ENCODE peak calls at places on chromosomes 16 and 17, in six cellular contexts. One of them, this sample, is unnamed.

GRCh38 chr16:30485818-30486436 is 13.4 kb downstream of the ITGAL start:
- DNase-seq in smooth muscle cell of the brain vasculature: no peak
- DNase-seq in type B pancreatic cell: no peak
- DNase-seq in A673: no peak
- DNase-seq in activated naive CD4-positive, alpha-beta T cell: no peak
- DNase-seq in AG10803: peak
- DNase-seq in this sample: no peak

GRCh38 chr17:48954300-48954755 is 9.7 kb upstream of the SNF8 start:
- DNase-seq in smooth muscle cell of the brain vasculature: no peak
- DNase-seq in type B pancreatic cell: no peak
- DNase-seq in A673: peak
- DNase-seq in activated naive CD4-positive, alpha-beta T cell: no peak
- DNase-seq in AG10803: peak
- DNase-seq in this sample: no peak

GRCh38 chr16:85162478-85163277 is 50.4 kb upstream of the CIBAR2 start:
- DNase-seq in smooth muscle cell of the brain vasculature: no peak
- DNase-seq in type B pancreatic cell: no peak
- DNase-seq in A673: peak
- DNase-seq in activated naive CD4-positive, alpha-beta T cell: no peak
- DNase-seq in AG10803: peak
- DNase-seq in this sample: no peak

GRCh38 chr17:2017274-2017941 is 7.7 kb downstream of the RTN4RL1 start:
- DNase-seq in smooth muscle cell of the brain vasculature: no peak
- DNase-seq in type B pancreatic cell: no peak
- DNase-seq in A673: no peak
- DNase-seq in activated naive CD4-positive, alpha-beta T cell: no peak
- DNase-seq in AG10803: no peak
- DNase-seq in this sample: no peak

GRCh38 chr16:21659124-21659523 is 4.6 kb upstream of the OTOA start:
- DNase-seq in smooth muscle cell of the brain vasculature: no peak
- DNase-seq in type B pancreatic cell: no peak
- DNase-seq in A673: no peak
- DNase-seq in activated naive CD4-positive, alpha-beta T cell: no peak
- DNase-seq in AG10803: no peak
- DNase-seq in this sample: no peak

GRCh38 chr17:38738686-38739085 is 8.5 kb downstream of the CISD3 start:
- DNase-seq in smooth muscle cell of the brain vasculature: no peak
- DNase-seq in type B pancreatic cell: no peak
- DNase-seq in A673: no peak
- DNase-seq in activated naive CD4-positive, alpha-beta T cell: no peak
- DNase-seq in AG10803: no peak
- DNase-seq in this sample: no peak

GRCh38 chr17:79395545-79395944 is 215.3 kb downstream of the RBFOX3 start:
- DNase-seq in smooth muscle cell of the brain vasculature: no peak
- DNase-seq in type B pancreatic cell: no peak
- DNase-seq in A673: no peak
- DNase-seq in activated naive CD4-positive, alpha-beta T cell: no peak
- DNase-seq in AG10803: no peak
- DNase-seq in this sample: no peak

GRCh38 chr17:83135692-83136091 is 56.3 kb downstream of the METRNL start:
- DNase-seq in smooth muscle cell of the brain vasculature: no peak
- DNase-seq in type B pancreatic cell: peak
- DNase-seq in A673: no peak
- DNase-seq in activated naive CD4-positive, alpha-beta T cell: no peak
- DNase-seq in AG10803: no peak
- DNase-seq in this sample: peak

GRCh38 chr16:47392114-47392513 is 68.7 kb downstream of the ITFG1 start:
- DNase-seq in smooth muscle cell of the brain vasculature: peak
- DNase-seq in type B pancreatic cell: no peak
- DNase-seq in A673: no peak
- DNase-seq in activated naive CD4-positive, alpha-beta T cell: no peak
- DNase-seq in AG10803: no peak
- DNase-seq in this sample: no peak

GRCh38 chr16:28181557-28181914 is 30.2 kb downstream of the XPO6 start:
- DNase-seq in smooth muscle cell of the brain vasculature: peak
- DNase-seq in type B pancreatic cell: no peak
- DNase-seq in A673: peak
- DNase-seq in activated naive CD4-positive, alpha-beta T cell: no peak
- DNase-seq in AG10803: peak
- DNase-seq in this sample: no peak

GRCh38 chr16:20812510-20812909 is 6.2 kb downstream of the REXO5 start:
- DNase-seq in smooth muscle cell of the brain vasculature: no peak
- DNase-seq in type B pancreatic cell: no peak
- DNase-seq in A673: no peak
- DNase-seq in activated naive CD4-positive, alpha-beta T cell: no peak
- DNase-seq in AG10803: no peak
- DNase-seq in this sample: no peak

GRCh38 chr17:27339198-27339835 is 45.4 kb downstream of the WSB1 start:
- DNase-seq in smooth muscle cell of the brain vasculature: no peak
- DNase-seq in type B pancreatic cell: no peak
- DNase-seq in A673: no peak
- DNase-seq in activated naive CD4-positive, alpha-beta T cell: no peak
- DNase-seq in AG10803: no peak
- DNase-seq in this sample: no peak

GRCh38 chr16:63890072-63890471 is 1231.8 kb downstream of the CDH11 start:
- DNase-seq in smooth muscle cell of the brain vasculature: no peak
- DNase-seq in type B pancreatic cell: no peak
- DNase-seq in A673: no peak
- DNase-seq in activated naive CD4-positive, alpha-beta T cell: no peak
- DNase-seq in AG10803: peak
- DNase-seq in this sample: no peak

GRCh38 chr17:3695129-3695722 is 729 bp downstream of the P2RX5 start:
- DNase-seq in smooth muscle cell of the brain vasculature: no peak
- DNase-seq in type B pancreatic cell: no peak
- DNase-seq in A673: no peak
- DNase-seq in activated naive CD4-positive, alpha-beta T cell: no peak
- DNase-seq in AG10803: no peak
- DNase-seq in this sample: no peak

GRCh38 chr17:70563301-70563820 is 394.0 kb downstream of the KCNJ2 start:
- DNase-seq in smooth muscle cell of the brain vasculature: no peak
- DNase-seq in type B pancreatic cell: no peak
- DNase-seq in A673: no peak
- DNase-seq in activated naive CD4-positive, alpha-beta T cell: no peak
- DNase-seq in AG10803: peak
- DNase-seq in this sample: no peak

GRCh38 chr16:819336-819735 is 18.8 kb upstream of the GNG13 start:
- DNase-seq in smooth muscle cell of the brain vasculature: no peak
- DNase-seq in type B pancreatic cell: no peak
- DNase-seq in A673: no peak
- DNase-seq in activated naive CD4-positive, alpha-beta T cell: no peak
- DNase-seq in AG10803: no peak
- DNase-seq in this sample: no peak

GRCh38 chr16:81551141-81551808 is 106.7 kb downstream of the CMIP start:
- DNase-seq in smooth muscle cell of the brain vasculature: no peak
- DNase-seq in type B pancreatic cell: no peak
- DNase-seq in A673: peak
- DNase-seq in activated naive CD4-positive, alpha-beta T cell: no peak
- DNase-seq in AG10803: peak
- DNase-seq in this sample: no peak

GRCh38 chr16:56964243-56965148 is 2.7 kb downstream of the CETP start:
- DNase-seq in smooth muscle cell of the brain vasculature: no peak
- DNase-seq in type B pancreatic cell: peak
- DNase-seq in A673: peak
- DNase-seq in activated naive CD4-positive, alpha-beta T cell: peak
- DNase-seq in AG10803: peak
- DNase-seq in this sample: no peak

GRCh38 chr17:33871720-33872535 is 383.2 kb upstream of the CCL2 start:
- DNase-seq in smooth muscle cell of the brain vasculature: no peak
- DNase-seq in type B pancreatic cell: no peak
- DNase-seq in A673: no peak
- DNase-seq in activated naive CD4-positive, alpha-beta T cell: no peak
- DNase-seq in AG10803: peak
- DNase-seq in this sample: no peak

GRCh38 chr17:46770818-46771600 is 47.5 kb downstream of the WNT3 start:
- DNase-seq in smooth muscle cell of the brain vasculature: no peak
- DNase-seq in type B pancreatic cell: no peak
- DNase-seq in A673: peak
- DNase-seq in activated naive CD4-positive, alpha-beta T cell: no peak
- DNase-seq in AG10803: peak
- DNase-seq in this sample: no peak

GRCh38 chr17:2485543-2485942 is 26.1 kb downstream of the METTL16 start:
- DNase-seq in smooth muscle cell of the brain vasculature: no peak
- DNase-seq in type B pancreatic cell: no peak
- DNase-seq in A673: peak
- DNase-seq in activated naive CD4-positive, alpha-beta T cell: no peak
- DNase-seq in AG10803: peak
- DNase-seq in this sample: no peak

GRCh38 chr16:4481526-4481925 is 5.3 kb downstream of the HMOX2 start:
- DNase-seq in smooth muscle cell of the brain vasculature: no peak
- DNase-seq in type B pancreatic cell: no peak
- DNase-seq in A673: no peak
- DNase-seq in activated naive CD4-positive, alpha-beta T cell: no peak
- DNase-seq in AG10803: no peak
- DNase-seq in this sample: no peak

GRCh38 chr16:53131363-53132071 is 76.7 kb downstream of the CHD9 start:
- DNase-seq in smooth muscle cell of the brain vasculature: no peak
- DNase-seq in type B pancreatic cell: peak
- DNase-seq in A673: peak
- DNase-seq in activated naive CD4-positive, alpha-beta T cell: peak
- DNase-seq in AG10803: peak
- DNase-seq in this sample: no peak

GRCh38 chr16:29978081-29978480 is 4.4 kb downstream of the TAOK2 start:
- DNase-seq in smooth muscle cell of the brain vasculature: no peak
- DNase-seq in type B pancreatic cell: no peak
- DNase-seq in A673: no peak
- DNase-seq in activated naive CD4-positive, alpha-beta T cell: no peak
- DNase-seq in AG10803: no peak
- DNase-seq in this sample: no peak

GRCh38 chr17:44518032-44518431 is 14.8 kb upstream of the GPATCH8 start:
- DNase-seq in smooth muscle cell of the brain vasculature: no peak
- DNase-seq in type B pancreatic cell: no peak
- DNase-seq in A673: no peak
- DNase-seq in activated naive CD4-positive, alpha-beta T cell: no peak
- DNase-seq in AG10803: peak
- DNase-seq in this sample: no peak

GRCh38 chr17:32491371-32492280 is 4.8 kb downstream of the CDK5R1 start:
- DNase-seq in smooth muscle cell of the brain vasculature: no peak
- DNase-seq in type B pancreatic cell: no peak
- DNase-seq in A673: no peak
- DNase-seq in activated naive CD4-positive, alpha-beta T cell: no peak
- DNase-seq in AG10803: no peak
- DNase-seq in this sample: no peak

GRCh38 chr17:76240461-76241204 is at the start of gene RNF157:
- DNase-seq in smooth muscle cell of the brain vasculature: no peak
- DNase-seq in type B pancreatic cell: peak
- DNase-seq in A673: peak
- DNase-seq in activated naive CD4-positive, alpha-beta T cell: peak
- DNase-seq in AG10803: no peak
- DNase-seq in this sample: no peak

GRCh38 chr17:6035801-6036394 is 34.3 kb upstream of the WSCD1 start:
- DNase-seq in smooth muscle cell of the brain vasculature: no peak
- DNase-seq in type B pancreatic cell: peak
- DNase-seq in A673: no peak
- DNase-seq in activated naive CD4-positive, alpha-beta T cell: no peak
- DNase-seq in AG10803: no peak
- DNase-seq in this sample: no peak

GRCh38 chr17:51362818-51363598 is 102.7 kb downstream of the UTP18 start:
- DNase-seq in smooth muscle cell of the brain vasculature: no peak
- DNase-seq in type B pancreatic cell: no peak
- DNase-seq in A673: peak
- DNase-seq in activated naive CD4-positive, alpha-beta T cell: no peak
- DNase-seq in AG10803: no peak
- DNase-seq in this sample: no peak

This sample was measured in osteocyte.